ENCODE peak calls at places on chromosome 4, in seven cellular contexts. F is ovary; G is lower lobe of right lung; D is lung; C is fibroblast of pulmonary artery; W is brain microvascular endothelial cell; Z is CD8-positive, alpha-beta T cell. K is an unnamed sample.

GRCh38 chr4:55553442-55553841 is 6.7 kb upstream of the CLOCK start:
- DNase-seq in F (peak), G (no peak), D (peak), C (peak), W (no peak), Z (no peak), K (no peak)

GRCh38 chr4:22500128-22500611 is 15.7 kb downstream of the ADGRA3 start:
- DNase-seq in F (no peak), G (no peak), D (peak), C (no peak), W (no peak), Z (no peak), K (no peak)

GRCh38 chr4:189362364-189362763 is 578.3 kb upstream of the FRG1 start:
- DNase-seq in F (no peak), G (no peak), D (no peak), C (no peak), W (no peak), Z (no peak), K (no peak)

GRCh38 chr4:1800805-1801204 is 7.7 kb downstream of the FGFR3 start:
- DNase-seq in F (no peak), G (no peak), D (no peak), C (no peak), W (no peak), Z (no peak), K (no peak)

GRCh38 chr4:153916273-153916755 is 127.4 kb upstream of the SFRP2 start:
- DNase-seq in F (no peak), G (no peak), D (no peak), C (no peak), W (no peak), Z (no peak), K (no peak)

GRCh38 chr4:970046-970745 is 3.2 kb downstream of the DGKQ start:
- DNase-seq in F (no peak), G (no peak), D (no peak), C (no peak), W (no peak), Z (peak), K (no peak)

GRCh38 chr4:159946983-159947645 is 844.2 kb downstream of the RAPGEF2 start:
- DNase-seq in F (no peak), G (no peak), D (no peak), C (peak), W (peak), Z (no peak), K (peak)

GRCh38 chr4:144190009-144190408 is 49.5 kb upstream of the GYPA start:
- DNase-seq in F (no peak), G (no peak), D (no peak), C (no peak), W (no peak), Z (no peak), K (no peak)

GRCh38 chr4:77742054-77742453 is 77.1 kb downstream of the CNOT6L start:
- DNase-seq in F (no peak), G (no peak), D (no peak), C (peak), W (no peak), Z (no peak), K (no peak)

GRCh38 chr4:95114521-95114920 is 356.8 kb downstream of the BMPR1B start:
- DNase-seq in F (no peak), G (no peak), D (no peak), C (no peak), W (no peak), Z (no peak), K (no peak)

GRCh38 chr4:78293841-78294301 is 236.7 kb downstream of the FRAS1 start:
- DNase-seq in F (no peak), G (no peak), D (no peak), C (peak), W (peak), Z (no peak), K (no peak)

GRCh38 chr4:1714303-1715001 is 2.3 kb upstream of the SLBP start:
- DNase-seq in F (no peak), G (no peak), D (no peak), C (no peak), W (no peak), Z (no peak), K (no peak)

GRCh38 chr4:176185068-176185467 is 10.3 kb downstream of the SPATA4 start:
- DNase-seq in F (no peak), G (no peak), D (no peak), C (peak), W (peak), Z (no peak), K (no peak)

GRCh38 chr4:137981277-137981676 is 260.9 kb downstream of the SLC7A11 start:
- DNase-seq in F (no peak), G (no peak), D (no peak), C (peak), W (peak), Z (no peak), K (no peak)

GRCh38 chr4:125191252-125191651 is 123.5 kb upstream of the FAT4 start:
- DNase-seq in F (no peak), G (no peak), D (no peak), C (peak), W (peak), Z (no peak), K (no peak)

GRCh38 chr4:10590896-10591295 is 93.7 kb downstream of the CLNK start:
- DNase-seq in F (no peak), G (no peak), D (no peak), C (peak), W (peak), Z (no peak), K (no peak)

GRCh38 chr4:2009651-2010233 is 968 bp upstream of the NELFA start:
- DNase-seq in F (peak), G (peak), D (peak), C (peak), W (peak), Z (peak), K (peak)

GRCh38 chr4:153205757-153206156 is 1.5 kb downstream of the TRIM2 start:
- DNase-seq in F (no peak), G (no peak), D (peak), C (no peak), W (peak), Z (no peak), K (no peak)

GRCh38 chr4:142509881-142510280 is 336.2 kb downstream of the INPP4B start:
- DNase-seq in F (no peak), G (no peak), D (no peak), C (no peak), W (no peak), Z (no peak), K (no peak)

DNA sequence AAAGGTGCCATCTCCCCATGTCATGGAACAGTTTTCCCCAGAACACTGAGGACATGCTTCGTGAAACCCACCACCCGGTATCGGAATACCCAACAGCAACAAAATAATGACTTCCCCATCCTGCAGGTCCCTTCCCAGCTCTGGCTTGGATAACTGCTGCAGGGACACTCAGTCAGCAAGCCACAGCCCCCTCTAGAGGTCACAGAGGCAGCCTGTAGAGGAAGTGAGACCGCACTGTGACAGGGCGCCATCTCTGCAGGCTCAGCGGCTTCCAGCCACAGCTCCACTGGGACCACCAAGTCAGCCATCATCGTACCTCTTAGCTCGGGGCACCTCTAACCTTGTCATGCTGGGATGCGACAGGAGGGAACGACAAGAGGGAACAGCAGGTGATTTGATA is 315.9 kb downstream of the LDB2 start:
- DNase-seq in F (no peak), G (no peak), D (no peak), C (no peak), W (no peak), Z (no peak), K (no peak)
- TF ChIP-seq CTCF in F (no peak), G (no peak), D (no peak), C (peak), W (peak), Z (no peak), K (peak)

GRCh38 chr4:168633071-168633470 is 136.2 kb downstream of the PALLD start:
- DNase-seq in F (no peak), G (no peak), D (no peak), C (no peak), W (no peak), Z (no peak), K (no peak)

GRCh38 chr4:168630445-168631187 is 133.8 kb downstream of the PALLD start:
- DNase-seq in F (no peak), G (no peak), D (no peak), C (peak), W (peak), Z (no peak), K (no peak)

GRCh38 chr4:168633474-168633873 is 136.6 kb downstream of the PALLD start:
- DNase-seq in F (no peak), G (no peak), D (no peak), C (no peak), W (no peak), Z (no peak), K (no peak)

GRCh38 chr4:168631241-168632151 is 134.6 kb downstream of the PALLD start:
- DNase-seq in F (peak), G (peak), D (peak), C (peak), W (peak), Z (no peak), K (no peak)

DNA sequence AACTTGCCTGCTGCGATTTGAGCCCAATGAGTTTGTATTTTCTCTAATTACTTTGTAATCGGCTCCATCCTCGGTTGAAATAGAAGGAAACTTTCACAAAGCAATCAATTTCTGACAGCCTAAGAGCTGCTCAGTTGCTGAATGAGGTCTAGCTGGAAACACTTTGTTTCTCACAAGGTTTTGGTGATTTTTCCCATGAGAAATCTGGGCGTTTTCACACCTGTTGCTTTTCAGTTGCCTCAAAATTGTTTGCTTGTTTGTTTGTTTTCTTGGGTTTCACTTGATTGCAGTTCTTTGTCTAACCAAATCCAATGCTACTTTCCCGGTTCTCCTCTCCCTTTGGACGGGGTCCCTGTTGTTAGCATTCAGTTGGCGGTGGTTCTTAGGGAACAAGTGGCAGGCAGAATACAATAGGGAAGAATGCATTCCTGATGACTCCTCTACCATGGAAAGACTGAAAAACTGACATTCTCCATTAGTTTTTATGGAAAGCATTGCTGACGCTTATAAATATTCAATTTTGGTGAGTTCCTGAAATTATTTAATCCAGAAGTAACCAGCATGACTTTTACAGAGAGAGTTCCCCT is 135.5 kb downstream of the PALLD start:
- DNase-seq in F (no peak), G (no peak), D (no peak), C (no peak), W (no peak), Z (no peak), K (no peak)
- H3K4me3 ChIP-seq in F (peak), G (peak), D (no peak), C (peak), W (peak), Z (no peak), K (peak)

DNA sequence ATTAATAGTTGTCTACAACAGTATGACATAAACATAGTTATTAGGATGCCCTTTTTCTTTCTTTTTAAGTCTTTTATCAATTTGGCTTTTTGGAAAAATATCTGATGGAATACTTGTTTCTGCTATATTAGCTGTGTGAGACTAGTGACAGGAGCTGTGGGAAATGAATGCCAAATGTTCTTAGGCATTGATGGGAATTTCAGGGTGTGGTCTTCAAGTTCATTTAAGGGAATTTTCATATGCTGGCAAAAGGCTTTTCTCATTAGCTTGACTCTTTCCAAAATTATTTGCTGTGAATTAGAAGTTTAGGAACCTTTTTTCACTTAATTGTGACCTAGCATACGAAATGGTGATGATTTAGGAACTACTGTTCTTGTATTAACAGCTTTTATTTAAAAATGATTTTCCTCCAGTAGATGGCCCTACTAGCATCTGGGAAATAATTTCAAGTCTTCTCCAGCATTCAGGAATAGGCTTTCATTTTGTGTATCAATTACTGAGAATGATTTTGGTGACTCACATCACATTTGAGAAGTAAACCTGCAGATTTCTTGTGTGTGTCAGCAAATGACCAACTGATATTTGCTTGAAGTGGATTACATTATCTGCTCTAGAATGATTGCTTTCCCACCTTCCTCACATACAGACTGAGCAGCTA is 70.9 kb downstream of the HTT start:
- DNase-seq in F (no peak), G (no peak), D (no peak), C (peak), W (no peak), Z (no peak), K (no peak)
- TF ChIP-seq CTCF in F (no peak), G (no peak), D (no peak), C (peak), W (peak), Z (no peak), K (peak)

GRCh38 chr4:118911162-118911791 is 22.6 kb downstream of the SYNPO2 start:
- DNase-seq in F (no peak), G (no peak), D (no peak), C (peak), W (peak), Z (no peak), K (no peak)
- H3K4me3 ChIP-seq in F (no peak), G (no peak), D (no peak), C (no peak), W (peak), Z (no peak), K (no peak)

GRCh38 chr4:148284526-148285193 is 157.6 kb downstream of the NR3C2 start:
- DNase-seq in F (no peak), G (no peak), D (no peak), C (no peak), W (no peak), Z (no peak), K (no peak)
- TF ChIP-seq CTCF in F (no peak), G (peak), D (no peak), C (no peak), W (peak), Z (no peak), K (peak)